ENCODE peak calls at places on chromosomes 7 and 10, in five cellular contexts. V is cardiac muscle cell, G is upper lobe of right lung, Z is right lobe of liver, B is fibroblast of lung. Q is an unnamed sample.
A peak's percentile ranks its signal among the peaks of the same experiment; 100 is the strongest.

GRCh38 chr7:18196638-18197037 is 169.0 kb upstream of the PRPS1L1 start:
- DNase-seq in V (no peak), G (no peak), Z (no peak), B (no peak), Q (no peak)

GRCh38 chr10:71747039-71747807 is 26.1 kb downstream of the VSIR start:
- DNase-seq in V (no peak), G (no peak), Z (no peak), B (no peak), Q (no peak)

GRCh38 chr7:35991511-35992232 is 161.4 kb upstream of the EEPD1 start:
- DNase-seq in V (no peak), G (no peak), Z (no peak), B (no peak), Q (no peak)

GRCh38 chr10:122462533-122463465 is 1.4 kb downstream of the HTRA1 start:
- DNase-seq in V (peak; percentile 52), G (no peak), Z (peak; percentile 52), B (peak; percentile 66), Q (no peak)

GRCh38 chr10:129440247-129440646 is 26.8 kb upstream of the MGMT start:
- DNase-seq in V (no peak), G (no peak), Z (no peak), B (no peak), Q (no peak)

GRCh38 chr7:138077809-138078208 is 1.6 kb downstream of the AKR1D1 start:
- DNase-seq in V (peak; percentile 6), G (no peak), Z (peak; percentile 38), B (no peak), Q (no peak)

GRCh38 chr7:106223156-106223555 is 61.6 kb downstream of the NAMPT start:
- DNase-seq in V (no peak), G (no peak), Z (no peak), B (no peak), Q (no peak)

GRCh38 chr10:28327494-28327886 is 24.6 kb upstream of the MPP7 start:
- DNase-seq in V (peak; percentile 19), G (no peak), Z (no peak), B (peak; percentile 54), Q (no peak)

GRCh38 chr10:77533887-77534278 is 103.7 kb downstream of the KCNMA1 start:
- DNase-seq in V (no peak), G (no peak), Z (no peak), B (no peak), Q (no peak)

GRCh38 chr7:102888561-102889233 is 24.1 kb upstream of the LRRC17 start:
- DNase-seq in V (no peak), G (no peak), Z (no peak), B (no peak), Q (no peak)

GRCh38 chr7:46494026-46494425 is 573.0 kb upstream of the IGFBP3 start:
- DNase-seq in V (peak; percentile 43), G (no peak), Z (no peak), B (no peak), Q (no peak)

GRCh38 chr7:39089194-39089593 is 111.5 kb downstream of the POU6F2 start:
- DNase-seq in V (no peak), G (no peak), Z (no peak), B (no peak), Q (no peak)

GRCh38 chr10:23694921-23695824 is 256.3 kb downstream of the OTUD1 start:
- DNase-seq in V (no peak), G (no peak), Z (no peak), B (no peak), Q (no peak)

GRCh38 chr7:52682993-52683392 is 352.4 kb upstream of the POM121L12 start:
- DNase-seq in V (no peak), G (no peak), Z (no peak), B (no peak), Q (no peak)

GRCh38 chr10:72335394-72336258 is 19.1 kb downstream of the DNAJB12 start:
- DNase-seq in V (peak; percentile 89), G (peak; percentile 75), Z (peak; percentile 75), B (peak; percentile 91), Q (peak; percentile 43)

GRCh38 chr10:50623299-50624153 is at the start of gene SGMS1:
- DNase-seq in V (peak; percentile 93), G (peak; percentile 96), Z (peak; percentile 91), B (peak; percentile 83), Q (peak; percentile 93)

GRCh38 chr7:132485600-132486594 is 90.4 kb downstream of the PLXNA4 start:
- DNase-seq in V (peak; percentile 78), G (no peak), Z (peak; percentile 66), B (peak; percentile 17), Q (no peak)

GRCh38 chr7:38323156-38323555 is 49.7 kb upstream of the TARP start:
- DNase-seq in V (no peak), G (no peak), Z (no peak), B (no peak), Q (no peak)

GRCh38 chr7:152347888-152348287 is 87.9 kb downstream of the KMT2C start:
- DNase-seq in V (no peak), G (no peak), Z (no peak), B (no peak), Q (no peak)

GRCh38 chr10:117535045-117535751 is 7.3 kb upstream of the EMX2 start:
- DNase-seq in V (no peak), G (no peak), Z (no peak), B (no peak), Q (no peak)

GRCh38 chr10:80537086-80537704 is 507 bp upstream of the SH2D4B start:
- DNase-seq in V (peak; percentile 27), G (no peak), Z (no peak), B (no peak), Q (no peak)

GRCh38 chr10:37478381-37478780 is 353.0 kb downstream of the ANKRD30A start:
- DNase-seq in V (no peak), G (no peak), Z (no peak), B (no peak), Q (no peak)

GRCh38 chr7:1175967-1176851 is 16.2 kb upstream of the ZFAND2A start:
- DNase-seq in V (peak; percentile 79), G (peak; percentile 93), Z (peak; percentile 80), B (peak; percentile 70), Q (peak; percentile 88)

GRCh38 chr7:70647801-70648491 is 484.0 kb upstream of the GALNT17 start:
- DNase-seq in V (no peak), G (no peak), Z (no peak), B (no peak), Q (no peak)

GRCh38 chr10:103635580-103635979 is 142.1 kb downstream of the NEURL1 start:
- DNase-seq in V (no peak), G (no peak), Z (no peak), B (no peak), Q (no peak)

GRCh38 chr10:120493411-120494312 is 36.6 kb downstream of the PLPP4 start:
- DNase-seq in V (no peak), G (no peak), Z (no peak), B (no peak), Q (no peak)

GRCh38 chr10:107275806-107276205 is 111.3 kb upstream of the SORCS1 start:
- DNase-seq in V (no peak), G (no peak), Z (no peak), B (no peak), Q (no peak)

GRCh38 chr10:71865561-71866041 is 14.6 kb upstream of the PSAP start:
- DNase-seq in V (no peak), G (no peak), Z (no peak), B (no peak), Q (no peak)

GRCh38 chr10:85319826-85320225 is 991.4 kb downstream of the CCSER2 start:
- DNase-seq in V (no peak), G (no peak), Z (no peak), B (no peak), Q (no peak)

GRCh38 chr7:17556247-17556646 is 257.8 kb downstream of the AHR start:
- DNase-seq in V (no peak), G (no peak), Z (no peak), B (no peak), Q (no peak)

GRCh38 chr10:99461230-99461629 is 30.8 kb upstream of the GOT1 start:
- DNase-seq in V (no peak), G (no peak), Z (no peak), B (peak; percentile 21), Q (no peak)

GRCh38 chr7:1372671-1373379 is 86.4 kb downstream of the MICALL2 start:
- DNase-seq in V (no peak), G (no peak), Z (no peak), B (no peak), Q (no peak)

GRCh38 chr10:76337641-76338040 is 906.2 kb downstream of the LRMDA start:
- DNase-seq in V (no peak), G (no peak), Z (no peak), B (peak; percentile 61), Q (no peak)

GRCh38 chr7:8057566-8057965 is 89.0 kb downstream of the GLCCI1 start:
- DNase-seq in V (no peak), G (no peak), Z (no peak), B (no peak), Q (no peak)
- H3K9me3 ChIP-seq in V (no peaks in the 10 kb centered on the region), G (no peaks in the 10 kb centered on the region), Z (no peaks in the 10 kb centered on the region), B (no peaks in the 10 kb centered on the region), Q (no peaks in the 10 kb centered on the region)

GRCh38 chr7:150417863-150418262 is 32.6 kb upstream of the GIMAP8 start:
- DNase-seq in V (no peak), G (no peak), Z (no peak), B (no peak), Q (no peak)
- TF ChIP-seq CTCF in V (no peak), G (no peak), Z (no peak), B (peak; percentile 6), Q (no peak)

GRCh38 chr10:96701265-96701664 is 19.0 kb downstream of the PIK3AP1 start:
- DNase-seq in V (no peak), G (no peak), Z (no peak), B (no peak), Q (no peak)

GRCh38 chr10:96708456-96708855 is 11.9 kb downstream of the PIK3AP1 start:
- DNase-seq in V (no peak), G (no peak), Z (no peak), B (no peak), Q (no peak)

GRCh38 chr10:96703358-96703757 is 17.0 kb downstream of the PIK3AP1 start:
- DNase-seq in V (no peak), G (no peak), Z (no peak), B (no peak), Q (no peak)

GRCh38 chr10:96706331-96706853 is 13.9 kb downstream of the PIK3AP1 start:
- DNase-seq in V (no peak), G (no peak), Z (no peak), B (no peak), Q (no peak)

GRCh38 chr10:96705134-96705533 is 15.2 kb downstream of the PIK3AP1 start:
- DNase-seq in V (no peak), G (no peak), Z (no peak), B (no peak), Q (no peak)
- H3K4me1 ChIP-seq in V (no peaks in the 10 kb centered on the region), G (no peaks in the 10 kb centered on the region), Z (peaks cover 6% of the 10 kb centered on the region), B (no peaks in the 10 kb centered on the region), Q (peaks cover 8% of the 10 kb centered on the region)

GRCh38 chr7:126529833-126530232 is 722.9 kb downstream of the GRM8 start:
- DNase-seq in V (no peak), G (no peak), Z (no peak), B (no peak), Q (no peak)

GRCh38 chr7:126529254-126529653 is 723.5 kb downstream of the GRM8 start:
- DNase-seq in V (no peak), G (no peak), Z (no peak), B (no peak), Q (no peak)

DNA sequence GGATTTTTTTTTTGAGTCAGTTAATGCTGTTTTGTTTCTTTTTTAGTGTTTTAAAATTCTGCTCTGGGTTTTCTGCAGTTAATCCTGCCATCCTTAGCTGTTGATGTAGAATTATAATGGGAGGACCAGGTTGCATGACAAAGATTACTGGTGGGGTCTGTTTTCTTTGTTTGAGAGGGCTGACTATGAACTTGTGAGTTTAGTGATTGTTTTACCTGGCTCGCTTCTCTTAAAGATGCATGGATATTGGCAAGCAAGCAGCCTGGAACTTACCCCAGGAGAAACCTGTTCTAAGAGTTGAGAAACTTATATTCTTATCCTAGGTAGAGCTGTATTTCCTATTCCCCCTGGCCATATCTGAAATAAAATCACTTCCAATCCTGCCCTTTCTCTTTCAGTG is 727.8 kb downstream of the GRM8 start:
- DNase-seq in V (no peak), G (no peak), Z (no peak), B (no peak), Q (no peak)
- H3K9me3 ChIP-seq in V (no peaks in the 10 kb centered on the region), G (no peaks in the 10 kb centered on the region), Z (no peaks in the 10 kb centered on the region), B (no peaks in the 10 kb centered on the region), Q (no peaks in the 10 kb centered on the region)

Q was measured in lower lobe of right lung.